ENCODE peak calls at places on chromosomes 16 and 17, in nine cellular contexts. One of them, this sample, is unnamed.

GRCh38 chr16:23990507-23990906 is 154.7 kb downstream of the PRKCB start:
- DNase-seq in NCI-H82: no peak
- DNase-seq in nephron progenitor cell: no peak
- DNase-seq in DMS79: no peak
- DNase-seq in NCI-H1694: no peak
- DNase-seq in NCI-H2029: no peak
- DNase-seq in Peyer's patch: no peak
- DNase-seq in suprapubic skin: no peak
- DNase-seq in NCI-H69: no peak
- DNase-seq in this sample: no peak

GRCh38 chr17:32777436-32777835 is 99.5 kb downstream of the MYO1D start:
- DNase-seq in NCI-H82: no peak
- DNase-seq in nephron progenitor cell: no peak
- DNase-seq in DMS79: no peak
- DNase-seq in NCI-H1694: no peak
- DNase-seq in NCI-H2029: no peak
- DNase-seq in Peyer's patch: no peak
- DNase-seq in suprapubic skin: no peak
- DNase-seq in NCI-H69: no peak
- DNase-seq in this sample: no peak

GRCh38 chr17:41184480-41184961 is at the start of gene KRTAP4-1:
- DNase-seq in NCI-H82: no peak
- DNase-seq in nephron progenitor cell: no peak
- DNase-seq in DMS79: no peak
- DNase-seq in NCI-H1694: no peak
- DNase-seq in NCI-H2029: no peak
- DNase-seq in Peyer's patch: no peak
- DNase-seq in suprapubic skin: no peak
- DNase-seq in NCI-H69: no peak
- DNase-seq in this sample: no peak

GRCh38 chr17:31472137-31472536 is 80.7 kb downstream of the RAB11FIP4 start:
- DNase-seq in NCI-H82: no peak
- DNase-seq in nephron progenitor cell: no peak
- DNase-seq in DMS79: no peak
- DNase-seq in NCI-H1694: no peak
- DNase-seq in NCI-H2029: no peak
- DNase-seq in Peyer's patch: no peak
- DNase-seq in suprapubic skin: no peak
- DNase-seq in NCI-H69: peak
- DNase-seq in this sample: no peak

GRCh38 chr16:81478876-81479496 is 34.4 kb downstream of the CMIP start:
- DNase-seq in NCI-H82: no peak
- DNase-seq in nephron progenitor cell: no peak
- DNase-seq in DMS79: no peak
- DNase-seq in NCI-H1694: no peak
- DNase-seq in NCI-H2029: no peak
- DNase-seq in Peyer's patch: peak
- DNase-seq in suprapubic skin: no peak
- DNase-seq in NCI-H69: no peak
- DNase-seq in this sample: no peak

GRCh38 chr17:67995568-67996191 is 589 bp downstream of the C17orf58 start:
- DNase-seq in NCI-H82: peak
- DNase-seq in nephron progenitor cell: peak
- DNase-seq in DMS79: no peak
- DNase-seq in NCI-H1694: no peak
- DNase-seq in NCI-H2029: no peak
- DNase-seq in Peyer's patch: peak
- DNase-seq in suprapubic skin: peak
- DNase-seq in NCI-H69: peak
- DNase-seq in this sample: no peak

GRCh38 chr16:3841729-3842508 is 38.6 kb downstream of the CREBBP start:
- DNase-seq in NCI-H82: no peak
- DNase-seq in nephron progenitor cell: no peak
- DNase-seq in DMS79: no peak
- DNase-seq in NCI-H1694: no peak
- DNase-seq in NCI-H2029: no peak
- DNase-seq in Peyer's patch: no peak
- DNase-seq in suprapubic skin: no peak
- DNase-seq in NCI-H69: no peak
- DNase-seq in this sample: no peak

GRCh38 chr16:72426416-72426815 is 254.5 kb upstream of the PMFBP1 start:
- DNase-seq in NCI-H82: no peak
- DNase-seq in nephron progenitor cell: no peak
- DNase-seq in DMS79: no peak
- DNase-seq in NCI-H1694: peak
- DNase-seq in NCI-H2029: no peak
- DNase-seq in Peyer's patch: no peak
- DNase-seq in suprapubic skin: no peak
- DNase-seq in NCI-H69: peak
- DNase-seq in this sample: no peak

GRCh38 chr16:57481421-57481820 is 4.9 kb downstream of the DOK4 start:
- DNase-seq in NCI-H82: no peak
- DNase-seq in nephron progenitor cell: no peak
- DNase-seq in DMS79: no peak
- DNase-seq in NCI-H1694: no peak
- DNase-seq in NCI-H2029: no peak
- DNase-seq in Peyer's patch: no peak
- DNase-seq in suprapubic skin: peak
- DNase-seq in NCI-H69: no peak
- DNase-seq in this sample: no peak

GRCh38 chr17:70968302-70968701 is 799.0 kb downstream of the KCNJ2 start:
- DNase-seq in NCI-H82: no peak
- DNase-seq in nephron progenitor cell: no peak
- DNase-seq in DMS79: no peak
- DNase-seq in NCI-H1694: no peak
- DNase-seq in NCI-H2029: no peak
- DNase-seq in Peyer's patch: no peak
- DNase-seq in suprapubic skin: no peak
- DNase-seq in NCI-H69: no peak
- DNase-seq in this sample: no peak

GRCh38 chr16:85754403-85754802 is 3.5 kb upstream of the C16orf74 start:
- DNase-seq in NCI-H82: peak
- DNase-seq in nephron progenitor cell: no peak
- DNase-seq in DMS79: peak
- DNase-seq in NCI-H1694: no peak
- DNase-seq in NCI-H2029: peak
- DNase-seq in Peyer's patch: no peak
- DNase-seq in suprapubic skin: no peak
- DNase-seq in NCI-H69: peak
- DNase-seq in this sample: no peak

GRCh38 chr16:82384017-82384416 is 214.0 kb upstream of the MPHOSPH6 start:
- DNase-seq in NCI-H82: no peak
- DNase-seq in nephron progenitor cell: no peak
- DNase-seq in DMS79: no peak
- DNase-seq in NCI-H1694: no peak
- DNase-seq in NCI-H2029: no peak
- DNase-seq in Peyer's patch: no peak
- DNase-seq in suprapubic skin: no peak
- DNase-seq in NCI-H69: no peak
- DNase-seq in this sample: no peak

GRCh38 chr16:24132797-24133155 is 123.4 kb upstream of the CACNG3 start:
- DNase-seq in NCI-H82: no peak
- DNase-seq in nephron progenitor cell: no peak
- DNase-seq in DMS79: no peak
- DNase-seq in NCI-H1694: no peak
- DNase-seq in NCI-H2029: no peak
- DNase-seq in Peyer's patch: no peak
- DNase-seq in suprapubic skin: no peak
- DNase-seq in NCI-H69: no peak
- DNase-seq in this sample: no peak

GRCh38 chr16:8806272-8806983 is 8.8 kb downstream of the PMM2 start:
- DNase-seq in NCI-H82: no peak
- DNase-seq in nephron progenitor cell: no peak
- DNase-seq in DMS79: no peak
- DNase-seq in NCI-H1694: no peak
- DNase-seq in NCI-H2029: no peak
- DNase-seq in Peyer's patch: no peak
- DNase-seq in suprapubic skin: no peak
- DNase-seq in NCI-H69: no peak
- DNase-seq in this sample: no peak

GRCh38 chr16:4693956-4694663 is 748 bp downstream of the NUDT16L1 start:
- DNase-seq in NCI-H82: peak
- DNase-seq in nephron progenitor cell: peak
- DNase-seq in DMS79: no peak
- DNase-seq in NCI-H1694: no peak
- DNase-seq in NCI-H2029: no peak
- DNase-seq in Peyer's patch: peak
- DNase-seq in suprapubic skin: peak
- DNase-seq in NCI-H69: peak
- DNase-seq in this sample: peak

GRCh38 chr17:67116045-67116575 is 71.8 kb downstream of the CACNG1 start:
- DNase-seq in NCI-H82: no peak
- DNase-seq in nephron progenitor cell: no peak
- DNase-seq in DMS79: no peak
- DNase-seq in NCI-H1694: no peak
- DNase-seq in NCI-H2029: no peak
- DNase-seq in Peyer's patch: no peak
- DNase-seq in suprapubic skin: no peak
- DNase-seq in NCI-H69: no peak
- DNase-seq in this sample: no peak

GRCh38 chr17:67194134-67194533 is 50.9 kb downstream of the HELZ start:
- DNase-seq in NCI-H82: no peak
- DNase-seq in nephron progenitor cell: no peak
- DNase-seq in DMS79: no peak
- DNase-seq in NCI-H1694: no peak
- DNase-seq in NCI-H2029: no peak
- DNase-seq in Peyer's patch: no peak
- DNase-seq in suprapubic skin: no peak
- DNase-seq in NCI-H69: no peak
- DNase-seq in this sample: no peak

GRCh38 chr16:50469744-50470301 is 78.4 kb upstream of the NKD1 start:
- DNase-seq in NCI-H82: no peak
- DNase-seq in nephron progenitor cell: peak
- DNase-seq in DMS79: no peak
- DNase-seq in NCI-H1694: no peak
- DNase-seq in NCI-H2029: no peak
- DNase-seq in Peyer's patch: no peak
- DNase-seq in suprapubic skin: peak
- DNase-seq in NCI-H69: no peak
- DNase-seq in this sample: no peak

GRCh38 chr17:57106107-57106835 is 21.2 kb downstream of the AKAP1 start:
- DNase-seq in NCI-H82: peak
- DNase-seq in nephron progenitor cell: no peak
- DNase-seq in DMS79: no peak
- DNase-seq in NCI-H1694: peak
- DNase-seq in NCI-H2029: peak
- DNase-seq in Peyer's patch: peak
- DNase-seq in suprapubic skin: no peak
- DNase-seq in NCI-H69: peak
- DNase-seq in this sample: no peak

GRCh38 chr17:68346448-68346847 is 55.2 kb downstream of the ARSG start:
- DNase-seq in NCI-H82: no peak
- DNase-seq in nephron progenitor cell: no peak
- DNase-seq in DMS79: no peak
- DNase-seq in NCI-H1694: no peak
- DNase-seq in NCI-H2029: no peak
- DNase-seq in Peyer's patch: peak
- DNase-seq in suprapubic skin: no peak
- DNase-seq in NCI-H69: no peak
- DNase-seq in this sample: no peak

GRCh38 chr17:18141210-18141803 is 32.8 kb downstream of the MYO15A start:
- DNase-seq in NCI-H82: peak
- DNase-seq in nephron progenitor cell: peak
- DNase-seq in DMS79: peak
- DNase-seq in NCI-H1694: peak
- DNase-seq in NCI-H2029: no peak
- DNase-seq in Peyer's patch: peak
- DNase-seq in suprapubic skin: no peak
- DNase-seq in NCI-H69: peak
- DNase-seq in this sample: no peak

GRCh38 chr17:67420994-67421393 is 43.9 kb downstream of the PITPNC1 start:
- DNase-seq in NCI-H82: no peak
- DNase-seq in nephron progenitor cell: no peak
- DNase-seq in DMS79: no peak
- DNase-seq in NCI-H1694: no peak
- DNase-seq in NCI-H2029: no peak
- DNase-seq in Peyer's patch: no peak
- DNase-seq in suprapubic skin: no peak
- DNase-seq in NCI-H69: no peak
- DNase-seq in this sample: no peak

GRCh38 chr17:80316927-80317705 is 56.5 kb downstream of the RNF213 start:
- DNase-seq in NCI-H82: no peak
- DNase-seq in nephron progenitor cell: no peak
- DNase-seq in DMS79: no peak
- DNase-seq in NCI-H1694: no peak
- DNase-seq in NCI-H2029: no peak
- DNase-seq in Peyer's patch: peak
- DNase-seq in suprapubic skin: peak
- DNase-seq in NCI-H69: no peak
- DNase-seq in this sample: no peak

GRCh38 chr17:14228903-14229302 is 7.8 kb downstream of the CDRT15 start:
- DNase-seq in NCI-H82: peak
- DNase-seq in nephron progenitor cell: no peak
- DNase-seq in DMS79: no peak
- DNase-seq in NCI-H1694: no peak
- DNase-seq in NCI-H2029: no peak
- DNase-seq in Peyer's patch: no peak
- DNase-seq in suprapubic skin: no peak
- DNase-seq in NCI-H69: no peak
- DNase-seq in this sample: no peak

GRCh38 chr16:55240933-55241332 is 83.1 kb upstream of the IRX6 start:
- DNase-seq in NCI-H82: no peak
- DNase-seq in nephron progenitor cell: no peak
- DNase-seq in DMS79: no peak
- DNase-seq in NCI-H1694: no peak
- DNase-seq in NCI-H2029: no peak
- DNase-seq in Peyer's patch: no peak
- DNase-seq in suprapubic skin: no peak
- DNase-seq in NCI-H69: peak
- DNase-seq in this sample: no peak

GRCh38 chr16:2813661-2814288 is 3.3 kb upstream of the PRSS21 start:
- DNase-seq in NCI-H82: no peak
- DNase-seq in nephron progenitor cell: no peak
- DNase-seq in DMS79: no peak
- DNase-seq in NCI-H1694: no peak
- DNase-seq in NCI-H2029: no peak
- DNase-seq in Peyer's patch: no peak
- DNase-seq in suprapubic skin: peak
- DNase-seq in NCI-H69: no peak
- DNase-seq in this sample: peak

GRCh38 chr16:54930034-54930938 is at the start of gene IRX5:
- DNase-seq in NCI-H82: peak
- DNase-seq in nephron progenitor cell: peak
- DNase-seq in DMS79: peak
- DNase-seq in NCI-H1694: peak
- DNase-seq in NCI-H2029: peak
- DNase-seq in Peyer's patch: peak
- DNase-seq in suprapubic skin: peak
- DNase-seq in NCI-H69: peak
- DNase-seq in this sample: peak

This sample was measured in RWPE2.